ENCODE peak calls at places on chromosomes 13 and 19, in five cellular contexts. One of them, this sample, is unnamed.

GRCh38 chr13:43289458-43290255 is 266.3 kb downstream of the DNAJC15 start:
- DNase-seq in colonic mucosa: no peak
- DNase-seq in IMR-90: peak
- DNase-seq in tibial nerve: no peak
- DNase-seq in BJ: no peak
- DNase-seq in this sample: no peak

GRCh38 chr13:106471957-106472543 is 63.4 kb downstream of the EFNB2 start:
- DNase-seq in BJ: peak
- DNase-seq in tibial nerve: no peak
- DNase-seq in IMR-90: peak
- DNase-seq in colonic mucosa: peak
- DNase-seq in this sample: peak

GRCh38 chr13:20435616-20436368 is 89.9 kb downstream of the CRYL1 start:
- DNase-seq in IMR-90: no peak
- DNase-seq in BJ: no peak
- DNase-seq in tibial nerve: no peak
- DNase-seq in colonic mucosa: no peak
- DNase-seq in this sample: no peak

GRCh38 chr19:35843676-35844481 is 8.4 kb downstream of the NPHS1 start:
- DNase-seq in IMR-90: no peak
- DNase-seq in tibial nerve: no peak
- DNase-seq in BJ: no peak
- DNase-seq in colonic mucosa: peak
- DNase-seq in this sample: peak

GRCh38 chr13:68056816-68057710 is 826.9 kb upstream of the PCDH9 start:
- DNase-seq in tibial nerve: no peak
- DNase-seq in BJ: no peak
- DNase-seq in colonic mucosa: peak
- DNase-seq in IMR-90: peak
- DNase-seq in this sample: no peak

GRCh38 chr19:16473875-16474397 is 2.2 kb upstream of the EPS15L1 start:
- DNase-seq in tibial nerve: no peak
- DNase-seq in BJ: no peak
- DNase-seq in colonic mucosa: no peak
- DNase-seq in IMR-90: no peak
- DNase-seq in this sample: no peak

GRCh38 chr19:5814123-5814839 is 9.4 kb downstream of the NRTN start:
- DNase-seq in tibial nerve: no peak
- DNase-seq in BJ: no peak
- DNase-seq in colonic mucosa: peak
- DNase-seq in IMR-90: no peak
- DNase-seq in this sample: no peak

GRCh38 chr19:38057954-38058690 is 151.1 kb downstream of the SIPA1L3 start:
- DNase-seq in IMR-90: no peak
- DNase-seq in colonic mucosa: peak
- DNase-seq in BJ: no peak
- DNase-seq in tibial nerve: no peak
- DNase-seq in this sample: peak

GRCh38 chr19:44677019-44677809 is 5.9 kb downstream of the CEACAM19 start:
- DNase-seq in colonic mucosa: no peak
- DNase-seq in BJ: peak
- DNase-seq in tibial nerve: no peak
- DNase-seq in IMR-90: peak
- DNase-seq in this sample: no peak

GRCh38 chr19:860481-861098 is 1.1 kb downstream of the CFD start:
- DNase-seq in IMR-90: peak
- DNase-seq in colonic mucosa: peak
- DNase-seq in tibial nerve: peak
- DNase-seq in BJ: no peak
- DNase-seq in this sample: peak

GRCh38 chr19:27793128-27793643 is 1419.8 kb downstream of the UQCRFS1 start:
- DNase-seq in colonic mucosa: peak
- DNase-seq in IMR-90: peak
- DNase-seq in tibial nerve: peak
- DNase-seq in BJ: no peak
- DNase-seq in this sample: peak

GRCh38 chr13:110464547-110465343 is 96.8 kb downstream of the RAB20 start:
- DNase-seq in BJ: no peak
- DNase-seq in tibial nerve: no peak
- DNase-seq in IMR-90: no peak
- DNase-seq in colonic mucosa: no peak
- DNase-seq in this sample: no peak

GRCh38 chr13:77990973-77991372 is 72.3 kb upstream of the EDNRB start:
- DNase-seq in IMR-90: no peak
- DNase-seq in tibial nerve: no peak
- DNase-seq in BJ: no peak
- DNase-seq in colonic mucosa: no peak
- DNase-seq in this sample: no peak

GRCh38 chr19:45879971-45880370 is 6.0 kb downstream of the IRF2BP1 start:
- DNase-seq in BJ: no peak
- DNase-seq in IMR-90: no peak
- DNase-seq in tibial nerve: no peak
- DNase-seq in colonic mucosa: no peak
- DNase-seq in this sample: no peak

GRCh38 chr19:52735734-52736133 is 890 bp upstream of the ZNF611 start:
- DNase-seq in colonic mucosa: peak
- DNase-seq in tibial nerve: peak
- DNase-seq in IMR-90: no peak
- DNase-seq in BJ: no peak
- DNase-seq in this sample: peak

GRCh38 chr13:67229438-67230242 is 496 bp downstream of the PCDH9 start:
- DNase-seq in IMR-90: peak
- DNase-seq in BJ: no peak
- DNase-seq in tibial nerve: no peak
- DNase-seq in colonic mucosa: no peak
- DNase-seq in this sample: no peak

GRCh38 chr13:100859861-100860260 is 185.3 kb upstream of the TMTC4 start:
- DNase-seq in BJ: no peak
- DNase-seq in IMR-90: no peak
- DNase-seq in colonic mucosa: no peak
- DNase-seq in tibial nerve: no peak
- DNase-seq in this sample: no peak

GRCh38 chr13:42525035-42525504 is 48.9 kb upstream of the TNFSF11 start:
- DNase-seq in tibial nerve: no peak
- DNase-seq in IMR-90: no peak
- DNase-seq in colonic mucosa: no peak
- DNase-seq in BJ: no peak
- DNase-seq in this sample: no peak

GRCh38 chr13:58032676-58033440 is 401.3 kb downstream of the PCDH17 start:
- DNase-seq in BJ: no peak
- DNase-seq in colonic mucosa: no peak
- DNase-seq in tibial nerve: no peak
- DNase-seq in IMR-90: no peak
- DNase-seq in this sample: no peak

GRCh38 chr13:46354143-46355087 is 32.6 kb downstream of the RUBCNL start:
- DNase-seq in IMR-90: peak
- DNase-seq in BJ: peak
- DNase-seq in tibial nerve: no peak
- DNase-seq in colonic mucosa: no peak
- DNase-seq in this sample: no peak

GRCh38 chr13:113827021-113827420 is 36.9 kb downstream of the GAS6 start:
- DNase-seq in colonic mucosa: no peak
- DNase-seq in tibial nerve: no peak
- DNase-seq in BJ: no peak
- DNase-seq in IMR-90: no peak
- DNase-seq in this sample: no peak

GRCh38 chr19:19860756-19861390 is 4.8 kb upstream of the ZNF253 start:
- DNase-seq in colonic mucosa: no peak
- DNase-seq in BJ: no peak
- DNase-seq in tibial nerve: no peak
- DNase-seq in IMR-90: no peak
- DNase-seq in this sample: peak

GRCh38 chr13:24269803-24270202 is 39.6 kb upstream of the C1QTNF9 start:
- DNase-seq in tibial nerve: no peak
- DNase-seq in BJ: no peak
- DNase-seq in IMR-90: peak
- DNase-seq in colonic mucosa: no peak
- DNase-seq in this sample: no peak

GRCh38 chr19:17775245-17775927 is 19.6 kb upstream of the B3GNT3 start:
- DNase-seq in IMR-90: peak
- DNase-seq in tibial nerve: no peak
- DNase-seq in BJ: no peak
- DNase-seq in colonic mucosa: peak
- DNase-seq in this sample: no peak

DNA sequence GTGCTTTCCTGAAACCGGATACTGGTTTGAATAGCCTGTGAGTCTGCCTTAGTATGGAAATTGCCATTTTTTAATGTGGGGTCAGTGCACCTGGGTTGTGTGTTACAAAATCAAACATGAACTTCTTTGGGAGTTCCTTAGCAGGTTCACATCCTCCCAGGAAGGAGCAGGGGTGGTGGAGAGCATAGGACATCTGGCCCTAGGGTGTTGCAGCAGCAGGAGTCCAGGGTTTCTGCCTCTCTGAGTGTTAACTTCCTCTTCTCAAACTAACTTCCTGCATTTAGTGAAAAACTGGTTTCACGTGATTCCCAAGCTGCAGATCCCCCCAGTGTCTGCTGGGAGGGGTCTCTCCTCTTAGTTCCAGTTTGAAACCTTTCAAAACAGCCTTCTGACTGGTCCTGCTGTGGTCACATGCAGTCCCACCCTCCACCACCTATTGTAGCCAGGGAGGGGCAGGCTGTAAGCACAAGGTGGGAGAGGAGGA is 7.2 kb downstream of the RNASEH2B start:
- DNase-seq in BJ: no peak
- DNase-seq in colonic mucosa: peak
- DNase-seq in tibial nerve: no peak
- DNase-seq in IMR-90: no peak
- DNase-seq in this sample: no peak
- H3K4me3 ChIP-seq in BJ: no peak
- H3K4me3 ChIP-seq in colonic mucosa: no peak
- H3K4me3 ChIP-seq in tibial nerve: no peak
- H3K4me3 ChIP-seq in IMR-90: no peak
- H3K4me3 ChIP-seq in this sample: no peak

GRCh38 chr19:41205995-41206394 is 13.0 kb downstream of the CYP2S1 start:
- DNase-seq in colonic mucosa: no peak
- DNase-seq in IMR-90: no peak
- DNase-seq in BJ: no peak
- DNase-seq in tibial nerve: no peak
- DNase-seq in this sample: no peak

GRCh38 chr19:41203371-41203770 is 10.4 kb downstream of the CYP2S1 start:
- DNase-seq in BJ: no peak
- DNase-seq in IMR-90: no peak
- DNase-seq in colonic mucosa: no peak
- DNase-seq in tibial nerve: no peak
- DNase-seq in this sample: no peak

GRCh38 chr19:41206926-41207750 is 11.9 kb upstream of the AXL start:
- DNase-seq in IMR-90: no peak
- DNase-seq in colonic mucosa: peak
- DNase-seq in tibial nerve: peak
- DNase-seq in BJ: no peak
- DNase-seq in this sample: no peak

GRCh38 chr19:41206456-41206855 is 12.6 kb upstream of the AXL start:
- DNase-seq in IMR-90: no peak
- DNase-seq in colonic mucosa: no peak
- DNase-seq in tibial nerve: no peak
- DNase-seq in BJ: no peak
- DNase-seq in this sample: no peak
- H3K4me3 ChIP-seq in IMR-90: no peak
- H3K4me3 ChIP-seq in colonic mucosa: no peak
- H3K4me3 ChIP-seq in tibial nerve: no peak
- H3K4me3 ChIP-seq in BJ: no peak
- H3K4me3 ChIP-seq in this sample: no peak

DNA sequence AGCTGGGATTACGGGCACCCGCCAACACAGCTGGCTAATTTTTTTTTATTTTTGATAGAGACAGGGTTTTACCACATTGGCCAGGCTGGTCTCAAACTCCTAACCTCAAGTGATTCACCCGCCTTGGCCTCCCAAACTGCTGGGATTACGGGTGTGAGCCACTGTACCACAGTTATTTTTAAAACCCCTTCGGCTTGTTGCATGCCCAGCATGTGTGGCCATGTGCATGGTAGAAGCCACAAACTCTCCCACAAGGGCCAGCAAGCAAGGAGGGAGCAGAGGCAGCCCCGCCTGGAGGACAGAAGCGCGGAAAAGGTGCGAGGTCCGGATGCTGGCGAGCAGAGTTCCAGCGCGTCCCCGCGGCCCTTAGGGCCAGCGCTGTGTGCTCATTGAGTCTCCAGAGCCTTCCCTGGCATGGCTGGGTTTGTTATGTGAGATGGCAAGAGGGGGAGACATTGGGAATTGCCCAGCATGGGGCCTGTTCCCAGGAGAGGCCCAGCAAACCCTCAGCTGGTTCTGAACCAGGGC is 12.9 kb downstream of the THOP1 start:
- DNase-seq in IMR-90: no peak
- DNase-seq in colonic mucosa: no peak
- DNase-seq in BJ: no peak
- DNase-seq in tibial nerve: no peak
- DNase-seq in this sample: no peak
- H3K4me3 ChIP-seq in IMR-90: no peak
- H3K4me3 ChIP-seq in colonic mucosa: no peak
- H3K4me3 ChIP-seq in BJ: no peak
- H3K4me3 ChIP-seq in tibial nerve: no peak
- H3K4me3 ChIP-seq in this sample: no peak

GRCh38 chr13:112077729-112078128 is 10.8 kb downstream of the SOX1 start:
- DNase-seq in BJ: no peak
- DNase-seq in colonic mucosa: no peak
- DNase-seq in IMR-90: no peak
- DNase-seq in tibial nerve: no peak
- DNase-seq in this sample: no peak
- H3K4me3 ChIP-seq in BJ: no peak
- H3K4me3 ChIP-seq in colonic mucosa: no peak
- H3K4me3 ChIP-seq in IMR-90: no peak
- H3K4me3 ChIP-seq in tibial nerve: no peak
- H3K4me3 ChIP-seq in this sample: no peak

GRCh38 chr13:71304861-71305260 is 562.1 kb downstream of the DACH1 start:
- DNase-seq in BJ: no peak
- DNase-seq in tibial nerve: no peak
- DNase-seq in colonic mucosa: no peak
- DNase-seq in IMR-90: no peak
- DNase-seq in this sample: no peak

GRCh38 chr13:71309905-71310304 is 557.1 kb downstream of the DACH1 start:
- DNase-seq in BJ: no peak
- DNase-seq in IMR-90: no peak
- DNase-seq in colonic mucosa: no peak
- DNase-seq in tibial nerve: no peak
- DNase-seq in this sample: no peak

GRCh38 chr13:71303144-71303543 is 563.9 kb downstream of the DACH1 start:
- DNase-seq in colonic mucosa: no peak
- DNase-seq in tibial nerve: no peak
- DNase-seq in BJ: no peak
- DNase-seq in IMR-90: no peak
- DNase-seq in this sample: peak

GRCh38 chr13:71306821-71307220 is 560.2 kb downstream of the DACH1 start:
- DNase-seq in colonic mucosa: no peak
- DNase-seq in IMR-90: no peak
- DNase-seq in tibial nerve: no peak
- DNase-seq in BJ: no peak
- DNase-seq in this sample: no peak
- H3K4me3 ChIP-seq in colonic mucosa: no peak
- H3K4me3 ChIP-seq in IMR-90: no peak
- H3K4me3 ChIP-seq in tibial nerve: no peak
- H3K4me3 ChIP-seq in BJ: no peak
- H3K4me3 ChIP-seq in this sample: no peak

GRCh38 chr19:12940897-12941296 is 2.5 kb downstream of the CALR start:
- DNase-seq in colonic mucosa: no peak
- DNase-seq in tibial nerve: no peak
- DNase-seq in BJ: no peak
- DNase-seq in IMR-90: no peak
- DNase-seq in this sample: no peak
- H3K4me3 ChIP-seq in colonic mucosa: no peak
- H3K4me3 ChIP-seq in tibial nerve: no peak
- H3K4me3 ChIP-seq in BJ: no peak
- H3K4me3 ChIP-seq in IMR-90: no peak
- H3K4me3 ChIP-seq in this sample: no peak

GRCh38 chr19:49150944-49151243 is 4.3 kb downstream of the HRC start:
- DNase-seq in BJ: no peak
- DNase-seq in tibial nerve: no peak
- DNase-seq in colonic mucosa: no peak
- DNase-seq in IMR-90: no peak
- DNase-seq in this sample: no peak
- H3K4me3 ChIP-seq in BJ: peak
- H3K4me3 ChIP-seq in tibial nerve: peak
- H3K4me3 ChIP-seq in colonic mucosa: peak
- H3K4me3 ChIP-seq in IMR-90: peak
- H3K4me3 ChIP-seq in this sample: no peak

This sample was measured in mucosa of descending colon.